ENCODE peak calls at places on chromosome 16, in eight cellular contexts. M is dorsolateral prefrontal cortex, I is psoas muscle, Y is IMR-90, V is heart right ventricle, W is gastrocnemius medialis, P is heart left ventricle, T is progenitor cell of endocrine pancreas. J is an unnamed sample.

GRCh38 chr16:66551362-66551761 is 1.0 kb upstream of the CKLF start:
- DNase-seq in I (no peak), Y (peak; percentile 9), P (no peak), V (no peak), M (no peak), T (no peak), W (no peak), J (peak; percentile 10)

GRCh38 chr16:50203681-50204080 is 50.6 kb downstream of the TENT4B start:
- DNase-seq in P (no peak), W (no peak), V (no peak), T (no peak), M (no peak), I (no peak), Y (no peak), J (no peak)

GRCh38 chr16:21156767-21157467 is 1.6 kb upstream of the LDAF1 start:
- DNase-seq in P (peak; percentile 35), T (peak; percentile 22), M (no peak), Y (peak; percentile 83), W (no peak), I (no peak), V (peak; percentile 40), J (peak; percentile 89)

GRCh38 chr16:83878838-83879237 is 20.1 kb upstream of the MLYCD start:
- DNase-seq in P (no peak), M (no peak), V (no peak), W (no peak), I (no peak), T (no peak), Y (peak; percentile 60), J (peak; percentile 75)

GRCh38 chr16:68355447-68356248 is 44.8 kb downstream of the PRMT7 start:
- DNase-seq in W (no peak), P (no peak), T (no peak), V (no peak), M (no peak), I (no peak), Y (no peak), J (no peak)

GRCh38 chr16:72783716-72784320 is 264.1 kb downstream of the ZFHX3 start:
- DNase-seq in V (no peak), Y (peak; percentile 68), W (no peak), I (no peak), T (no peak), P (no peak), M (no peak), J (peak; percentile 42)

GRCh38 chr16:20901441-20902112 is 1.0 kb downstream of the LYRM1 start:
- DNase-seq in W (peak; percentile 45), V (peak; percentile 50), I (peak; percentile 67), P (peak; percentile 66), T (peak; percentile 26), M (peak; percentile 30), Y (peak; percentile 54), J (peak; percentile 70)

GRCh38 chr16:30958164-30959083 is 870 bp downstream of the SETD1A start:
- DNase-seq in M (no peak), W (peak; percentile 52), V (peak; percentile 58), I (peak; percentile 87), T (peak; percentile 63), P (peak; percentile 71), Y (peak; percentile 43), J (peak; percentile 51)

GRCh38 chr16:21727344-21727743 is 63.6 kb downstream of the OTOA start:
- DNase-seq in I (no peak), T (no peak), Y (no peak), V (no peak), W (no peak), M (no peak), P (no peak), J (no peak)

GRCh38 chr16:13839577-13839976 is 80.4 kb upstream of the ERCC4 start:
- DNase-seq in W (no peak), Y (no peak), V (no peak), P (no peak), T (no peak), M (no peak), I (no peak), J (no peak)

GRCh38 chr16:57938936-57939871 is 31.7 kb downstream of the CNGB1 start:
- DNase-seq in Y (peak; percentile 20), I (peak; percentile 67), P (peak; percentile 89), T (no peak), V (peak; percentile 71), M (no peak), W (peak; percentile 17), J (peak; percentile 72)
- TF ChIP-seq CTCF in Y (no peak), I (no peak), P (no peak), T (peak; percentile 25), V (no peak), M (no peak), W (no peak), J (peak; percentile 20)

DNA sequence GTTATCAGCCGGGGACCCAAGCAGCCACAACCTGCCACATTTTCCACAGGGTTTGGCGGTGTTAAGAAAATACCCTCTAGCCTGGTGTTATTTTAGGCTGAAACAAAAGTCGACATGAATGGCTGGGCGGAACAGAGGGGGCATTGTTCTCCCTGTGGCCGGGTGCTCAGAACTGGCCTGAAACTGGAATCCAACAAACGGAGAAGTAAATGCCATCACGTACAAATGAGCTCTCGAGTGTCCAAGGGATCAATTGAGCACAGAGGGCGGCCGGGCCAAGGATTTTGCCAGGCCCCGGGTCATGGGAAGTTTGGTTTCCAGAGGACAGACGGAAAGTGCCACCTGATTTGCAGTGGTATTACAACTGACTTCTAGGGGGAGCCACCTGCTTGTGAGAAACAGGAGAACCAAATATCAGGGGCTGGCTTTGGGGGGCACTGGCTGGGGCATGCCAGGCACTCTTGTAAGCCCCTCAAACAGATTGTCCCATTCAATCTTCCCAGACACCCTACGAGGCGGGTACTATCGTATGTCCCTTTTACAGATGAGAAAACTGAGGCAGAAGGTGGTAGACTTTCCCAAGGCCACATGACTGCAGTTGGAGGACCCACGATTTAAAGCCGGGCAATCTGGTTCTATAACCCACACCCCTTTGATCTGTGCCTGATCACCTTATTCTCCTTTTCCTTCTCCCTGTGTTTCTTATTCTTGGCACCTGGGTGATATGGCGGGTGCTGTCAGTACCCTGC is 146.1 kb upstream of the IRX3 start:
- DNase-seq in W (no peak), P (no peak), T (no peak), V (no peak), I (no peak), M (peak; percentile 36), Y (no peak), J (no peak)
- TF ChIP-seq CTCF in W (no peak), P (no peak), T (peak; percentile 14), V (no peak), I (no peak), M (no peak), Y (no peak), J (no peak)

GRCh38 chr16:28846080-28846932 is at the start of gene TUFM:
- DNase-seq in M (peak; percentile 98), W (peak; percentile 98), P (peak; percentile 99), T (peak; percentile 91), I (peak; percentile 99), V (peak; percentile 99), Y (peak; percentile 98), J (peak; percentile 99)
- TF ChIP-seq CTCF in M (peak; percentile 71), W (peak; percentile 36), P (peak; percentile 67), T (peak; percentile 70), I (peak; percentile 66), V (peak; percentile 71), Y (peak; percentile 86), J (peak; percentile 60)

GRCh38 chr16:25107466-25107792 is 4.1 kb upstream of the LCMT1 start:
- DNase-seq in T (no peak), I (no peak), W (no peak), V (no peak), M (no peak), Y (no peak), P (no peak), J (no peak)

GRCh38 chr16:25106567-25107465 is 4.7 kb upstream of the LCMT1 start:
- DNase-seq in Y (peak; percentile 77), V (peak; percentile 96), I (peak; percentile 98), W (peak; percentile 96), T (peak; percentile 85), M (peak; percentile 97), P (peak; percentile 97), J (peak; percentile 86)

GRCh38 chr16:25109643-25110042 is 1.9 kb upstream of the LCMT1 start:
- DNase-seq in V (peak; percentile 72), P (peak; percentile 46), I (peak; percentile 76), M (no peak), Y (peak; percentile 98), W (peak; percentile 85), T (no peak), J (peak; percentile 94)

GRCh38 chr16:25110392-25110947 is 1.1 kb upstream of the LCMT1 start:
- DNase-seq in I (no peak), M (no peak), P (no peak), Y (no peak), V (no peak), W (peak; percentile 34), T (no peak), J (no peak)

GRCh38 chr16:25108054-25108453 is 3.5 kb upstream of the LCMT1 start:
- DNase-seq in I (no peak), W (no peak), P (peak; percentile 46), M (no peak), T (no peak), Y (no peak), V (no peak), J (no peak)
- TF ChIP-seq CTCF in I (no peak), W (no peak), P (no peak), M (no peak), T (peak; percentile 9), Y (no peak), V (no peak), J (no peak)

GRCh38 chr16:89562939-89563338 is 2.5 kb downstream of the RPL13 start:
- DNase-seq in P (no peak), M (no peak), T (no peak), W (no peak), V (no peak), Y (no peak), I (no peak), J (no peak)

GRCh38 chr16:89557936-89558490 is 2.5 kb upstream of the RPL13 start:
- DNase-seq in P (no peak), V (no peak), M (no peak), I (no peak), W (peak; percentile 58), Y (no peak), T (no peak), J (no peak)

GRCh38 chr16:89561195-89562026 is 929 bp downstream of the RPL13 start:
- DNase-seq in V (no peak), T (no peak), Y (no peak), M (no peak), I (no peak), P (no peak), W (no peak), J (no peak)

GRCh38 chr16:89562027-89562599 is 1.6 kb downstream of the RPL13 start:
- DNase-seq in I (no peak), P (no peak), W (no peak), T (no peak), Y (no peak), V (no peak), M (no peak), J (no peak)

GRCh38 chr16:89560413-89561194 is at the start of gene RPL13:
- DNase-seq in V (peak; percentile 95), M (peak; percentile 93), W (peak; percentile 95), I (peak; percentile 98), P (peak; percentile 97), T (peak; percentile 84), Y (peak; percentile 94), J (peak; percentile 96)
- TF ChIP-seq CTCF in V (no peak), M (peak; percentile 16), W (no peak), I (peak; percentile 2), P (no peak), T (no peak), Y (peak; percentile 6), J (no peak)

J was measured in fibroblast of pulmonary artery.